ENCODE peak calls at places on chromosomes 7 and 10, in six cellular contexts. E, Y, D, M, I and G are unnamed samples. For H3K36me3, the result is how much of the 10 kb centered on the place peaks cover.

GRCh38 chr7:29345590-29345989 is 151.0 kb downstream of the CHN2 start:
- DNase-seq in E (peak), D (no peak), Y (peak), I (peak), M (no peak), G (peak)

GRCh38 chr7:6495597-6496262 is 48.0 kb upstream of the DAGLB start:
- DNase-seq in D (no peak), I (no peak), E (no peak), Y (no peak), M (no peak), G (no peak)

GRCh38 chr10:91672021-91672608 is 39.2 kb upstream of the PPP1R3C start:
- DNase-seq in E (no peak), I (no peak), Y (peak), M (no peak), D (no peak), G (peak)

GRCh38 chr10:122458693-122459092 is 2.7 kb upstream of the HTRA1 start:
- DNase-seq in E (no peak), Y (no peak), M (no peak), D (no peak), I (no peak), G (no peak)

GRCh38 chr7:55246181-55246580 is 119.0 kb upstream of the LANCL2 start:
- DNase-seq in Y (no peak), D (no peak), E (no peak), I (no peak), M (no peak), G (no peak)

GRCh38 chr10:91684841-91685240 is 52.0 kb upstream of the PPP1R3C start:
- DNase-seq in D (no peak), I (no peak), M (no peak), E (no peak), Y (no peak), G (no peak)

GRCh38 chr7:90412458-90413184 is 9.4 kb downstream of the CLDN12 start:
- DNase-seq in M (no peak), Y (no peak), E (peak), D (no peak), I (peak), G (peak)

GRCh38 chr7:38052786-38053185 is 125.3 kb upstream of the STARD3NL start:
- DNase-seq in I (no peak), E (no peak), Y (no peak), D (no peak), M (no peak), G (no peak)

GRCh38 chr7:107078517-107078966 is 34.0 kb downstream of the PRKAR2B start:
- DNase-seq in E (no peak), I (no peak), M (no peak), Y (no peak), D (no peak), G (no peak)

GRCh38 chr7:148397056-148397455 is 193.5 kb upstream of the C7orf33 start:
- DNase-seq in M (no peak), I (no peak), E (no peak), D (no peak), Y (no peak), G (no peak)

GRCh38 chr7:148397555-148397954 is 193.0 kb upstream of the C7orf33 start:
- DNase-seq in I (no peak), E (no peak), Y (no peak), M (no peak), D (no peak), G (no peak)

GRCh38 chr7:148395292-148395691 is 195.3 kb upstream of the C7orf33 start:
- DNase-seq in D (no peak), M (no peak), E (no peak), Y (no peak), I (no peak), G (no peak)

GRCh38 chr7:148395990-148396716 is 194.4 kb upstream of the C7orf33 start:
- DNase-seq in I (no peak), D (no peak), E (no peak), M (no peak), Y (no peak), G (no peak)

DNA sequence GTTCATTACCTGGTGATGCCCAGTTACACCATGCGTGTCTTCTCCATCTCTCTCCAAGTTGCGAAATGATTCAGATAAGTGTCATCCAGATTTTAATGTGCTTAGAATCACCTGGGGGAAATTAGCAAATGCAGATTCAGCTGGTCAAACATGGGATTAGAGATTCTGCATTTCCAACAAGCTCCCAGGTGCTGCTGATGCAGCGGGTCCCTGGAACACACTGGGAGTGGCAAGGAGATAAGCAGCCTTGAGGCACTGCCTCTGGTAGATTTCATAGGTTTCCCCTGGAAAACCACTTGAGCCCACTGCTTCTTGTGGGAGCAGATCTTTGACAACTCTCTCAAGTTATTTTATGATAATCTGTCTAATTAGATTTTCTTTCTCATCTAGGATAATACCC is 196.0 kb upstream of the C7orf33 start:
- DNase-seq in D (no peak), M (no peak), Y (no peak), I (no peak), E (no peak), G (no peak)
- H3K36me3 ChIP-seq in D (under half), M (under half), Y (under half), I (under half), E (under half), G (under half)

DNA sequence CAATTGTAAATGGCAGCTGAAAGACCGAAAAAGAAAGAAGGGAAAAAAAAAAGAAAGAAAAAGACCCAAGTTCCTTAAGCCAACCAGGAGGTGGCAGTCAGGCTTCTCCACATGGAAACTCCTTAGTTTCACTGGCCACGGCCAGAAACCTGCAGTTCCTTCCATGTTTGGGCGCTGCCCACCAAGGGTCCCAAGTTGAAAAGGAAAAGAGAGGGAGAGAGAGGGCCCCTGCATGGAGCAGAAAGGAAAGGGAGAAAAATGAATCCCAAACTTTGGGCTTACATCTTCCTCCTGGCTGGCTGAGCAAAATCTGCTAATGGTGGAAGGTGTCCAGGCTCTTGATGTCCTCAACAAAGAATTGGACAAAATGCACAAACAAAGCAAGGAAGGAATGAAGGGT is 31.8 kb upstream of the ABCA13 start:
- DNase-seq in D (no peak), E (no peak), I (peak), Y (no peak), M (no peak), G (no peak)
- H3K27ac ChIP-seq in D (no peak), E (no peak), I (peak), Y (no peak), M (no peak), G (no peak)

GRCh38 chr10:31063839-31064238 is 32.2 kb upstream of the ZNF438 start:
- DNase-seq in M (no peak), I (no peak), Y (no peak), E (no peak), D (no peak), G (no peak)

GRCh38 chr10:31062856-31063255 is 31.2 kb upstream of the ZNF438 start:
- DNase-seq in Y (no peak), M (no peak), E (no peak), D (no peak), I (no peak), G (no peak)

GRCh38 chr10:31064334-31064733 is 32.7 kb upstream of the ZNF438 start:
- DNase-seq in M (peak), Y (no peak), D (no peak), E (peak), I (no peak), G (no peak)

GRCh38 chr10:31059323-31059722 is 27.7 kb upstream of the ZNF438 start:
- DNase-seq in I (no peak), Y (no peak), D (no peak), M (no peak), E (no peak), G (no peak)

GRCh38 chr10:31061941-31062340 is 30.3 kb upstream of the ZNF438 start:
- DNase-seq in M (no peak), Y (no peak), I (no peak), E (no peak), D (no peak), G (no peak)
- H3K36me3 ChIP-seq in M (under half), Y (under half), I (under half), E (under half), D (under half), G (under half)

GRCh38 chr7:20330797-20331230 is at the start of gene ITGB8:
- DNase-seq in M (peak), E (peak), I (no peak), Y (no peak), D (no peak), G (peak)
- H3K27ac ChIP-seq in M (peak), E (peak), I (peak), Y (peak), D (no peak), G (peak)

GRCh38 chr7:2551418-2551817 is 3.9 kb downstream of the BRAT1 start:
- DNase-seq in I (no peak), M (peak), E (no peak), Y (no peak), D (no peak), G (no peak)
- H3K36me3 ChIP-seq in I (under half), M (half or more), E (half or more), Y (half or more), D (under half), G (under half)

GRCh38 chr7:30764030-30764991 is 6.9 kb upstream of the MINDY4 start:
- DNase-seq in M (peak), D (no peak), E (no peak), I (no peak), Y (no peak), G (no peak)

GRCh38 chr7:30760514-30761213 is 8.7 kb downstream of the INMT start:
- DNase-seq in Y (no peak), D (no peak), M (peak), I (no peak), E (no peak), G (no peak)

GRCh38 chr7:30757343-30757695 is 5.4 kb downstream of the INMT start:
- DNase-seq in E (no peak), D (no peak), I (no peak), M (peak), Y (no peak), G (no peak)

GRCh38 chr7:30765359-30765758 is 5.9 kb upstream of the MINDY4 start:
- DNase-seq in E (no peak), D (no peak), Y (no peak), M (peak), I (no peak), G (no peak)

DNA sequence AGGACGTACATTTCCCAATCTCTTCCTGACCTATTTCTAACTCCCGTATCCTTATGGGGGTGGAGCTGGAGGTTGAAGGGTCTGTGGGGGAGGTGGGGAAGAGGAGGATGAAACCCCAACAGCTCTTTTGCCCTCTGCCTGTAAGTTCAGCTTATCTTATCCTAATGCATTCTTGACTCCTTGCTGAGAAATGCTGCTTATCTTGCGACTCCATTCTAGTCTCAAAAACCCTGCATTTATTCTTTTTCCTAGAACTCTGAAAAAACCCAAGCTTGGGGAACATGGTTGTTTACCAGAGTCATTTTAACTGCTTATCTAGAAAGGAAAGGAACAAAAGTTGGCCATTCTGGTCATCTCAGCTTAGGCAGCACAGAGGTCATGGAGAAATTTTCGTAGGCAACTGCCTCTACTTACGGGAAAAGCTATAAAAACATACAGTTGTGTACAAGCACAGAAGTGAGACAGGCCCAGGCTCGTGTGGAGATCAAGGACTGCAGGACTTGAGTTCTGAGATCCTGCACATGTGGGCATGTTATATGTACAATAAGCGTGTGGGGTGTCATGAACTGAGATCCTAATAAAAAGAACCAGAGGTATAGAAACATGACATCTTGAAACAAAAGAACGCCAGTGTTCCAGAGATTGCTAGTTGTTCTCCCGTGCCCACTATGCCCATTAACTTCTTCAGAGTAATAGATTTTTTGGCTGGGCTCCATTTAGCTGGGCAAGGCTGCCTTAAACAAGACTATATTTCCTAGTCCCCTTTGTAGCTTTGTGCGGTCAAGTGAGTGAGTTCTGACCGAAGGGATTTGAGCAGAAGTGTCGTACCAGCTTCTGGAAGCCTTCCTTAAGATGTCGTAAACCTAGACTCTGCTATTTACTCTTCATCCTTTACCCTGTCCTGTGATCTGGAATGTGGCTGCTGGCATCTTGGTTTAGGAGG is 9.6 kb downstream of the INMT start:
- DNase-seq in E (no peak), M (no peak), Y (no peak), I (no peak), D (no peak), G (no peak)
- H3K27ac ChIP-seq in E (no peak), M (peak), Y (no peak), I (no peak), D (no peak), G (no peak)

DNA sequence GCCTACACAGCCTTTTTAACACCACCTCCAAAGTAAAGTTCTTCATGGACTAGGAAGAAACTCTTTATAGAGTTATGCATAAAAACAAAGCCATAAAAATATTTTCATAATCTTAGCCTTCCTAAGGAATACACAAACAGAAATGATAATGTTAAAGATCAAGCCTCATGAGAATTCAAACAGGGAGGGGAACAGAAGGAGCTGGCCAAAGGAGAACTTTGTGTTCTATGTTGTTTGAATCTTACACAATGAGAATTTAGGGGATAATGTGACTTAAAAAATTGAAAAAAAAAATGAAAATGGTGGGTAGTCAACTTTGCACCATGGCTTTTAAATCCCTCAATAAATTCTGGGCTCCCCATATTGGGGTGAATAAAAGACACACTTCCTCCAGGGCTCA is 9.1 kb upstream of the PILRB start:
- DNase-seq in D (no peak), M (no peak), Y (no peak), I (no peak), E (no peak), G (no peak)
- H3K36me3 ChIP-seq in D (under half), M (half or more), Y (half or more), I (under half), E (half or more), G (half or more)

GRCh38 chr7:1918063-1918645 is 248.1 kb downstream of the ELFN1 start:
- DNase-seq in E (no peak), D (no peak), I (no peak), M (no peak), Y (no peak), G (no peak)

GRCh38 chr7:1920886-1921285 is 250.8 kb downstream of the ELFN1 start:
- DNase-seq in D (no peak), Y (no peak), I (no peak), E (no peak), M (no peak), G (no peak)

GRCh38 chr7:1920266-1920681 is 250.2 kb downstream of the ELFN1 start:
- DNase-seq in I (peak), M (no peak), Y (no peak), E (no peak), D (peak), G (no peak)

GRCh38 chr7:1918881-1919525 is 248.9 kb downstream of the ELFN1 start:
- DNase-seq in E (no peak), M (no peak), D (no peak), Y (no peak), I (no peak), G (no peak)

GRCh38 chr7:1919539-1920265 is 249.6 kb downstream of the ELFN1 start:
- DNase-seq in I (peak), D (no peak), Y (no peak), E (no peak), M (no peak), G (no peak)
- H3K27ac ChIP-seq in I (no peak), D (peak), Y (no peak), E (no peak), M (no peak), G (no peak)